ENCODE peak calls at places on chromosomes 1 and 21, in ten cellular contexts. J is adrenal gland; N is mucosa of descending colon; D is type B pancreatic cell; Z is tibial artery; M is HFFc6; O is CD14-positive monocyte; B is breast epithelium; I is CD8-positive, alpha-beta T cell; R is fibroblast of pulmonary artery. Y is an unnamed sample.

GRCh38 chr1:145961425-145962156 is 2.8 kb downstream of the ANKRD34A start:
- DNase-seq in R (no peak), D (no peak), M (peak), I (peak), O (peak), N (peak), Z (peak), J (peak), B (no peak), Y (no peak)

GRCh38 chr1:100921110-100921706 is 25.3 kb downstream of the SLC30A7 start:
- DNase-seq in R (peak), Z (no peak), N (no peak), D (no peak), J (no peak), M (peak), I (no peak), O (no peak), B (no peak), Y (no peak)

GRCh38 chr21:14926186-14926585 is 138.6 kb downstream of the NRIP1 start:
- DNase-seq in R (no peak), O (no peak), I (no peak), M (no peak), B (no peak), N (no peak), D (no peak), Z (no peak), J (no peak), Y (no peak)

GRCh38 chr1:24905979-24906720 is 23.9 kb downstream of the RUNX3 start:
- DNase-seq in I (no peak), R (no peak), B (peak), N (peak), J (no peak), O (peak), Z (peak), D (peak), M (no peak), Y (no peak)

GRCh38 chr21:29648710-29649240 is 291.0 kb downstream of the GRIK1 start:
- DNase-seq in R (no peak), B (no peak), D (no peak), I (no peak), N (no peak), Z (no peak), O (no peak), J (no peak), M (no peak), Y (no peak)

GRCh38 chr1:33441088-33441745 is 10.3 kb upstream of the PHC2 start:
- DNase-seq in R (no peak), B (no peak), I (no peak), D (no peak), O (no peak), Z (no peak), N (no peak), M (no peak), J (no peak), Y (no peak)

GRCh38 chr1:54547601-54548388 is at the start of gene ACOT11:
- DNase-seq in Z (peak), J (peak), I (no peak), N (peak), M (peak), B (no peak), O (no peak), D (peak), R (peak), Y (no peak)

GRCh38 chr1:15364740-15365139 is 44.9 kb upstream of the EFHD2 start:
- DNase-seq in Z (no peak), B (no peak), R (no peak), I (no peak), N (no peak), J (no peak), D (no peak), O (no peak), M (no peak), Y (no peak)

GRCh38 chr1:235901461-235901860 is 34.8 kb upstream of the LYST start:
- DNase-seq in J (no peak), R (peak), B (no peak), I (no peak), N (no peak), D (no peak), Z (no peak), M (peak), O (no peak), Y (no peak)

GRCh38 chr1:234393190-234393589 is 19.9 kb downstream of the COA6 start:
- DNase-seq in D (no peak), N (no peak), I (no peak), B (no peak), R (no peak), O (no peak), Z (no peak), J (no peak), M (no peak), Y (no peak)

GRCh38 chr1:161885013-161885412 is 118.9 kb downstream of the ATF6 start:
- DNase-seq in J (no peak), D (no peak), R (peak), O (no peak), N (no peak), M (peak), I (no peak), B (no peak), Z (no peak), Y (no peak)

GRCh38 chr21:25929859-25930520 is 195.2 kb downstream of the GABPA start:
- DNase-seq in O (no peak), N (no peak), M (peak), Z (no peak), I (no peak), J (no peak), R (peak), B (no peak), D (no peak), Y (no peak)

GRCh38 chr1:225745231-225745630 is 32.4 kb upstream of the SRP9 start:
- DNase-seq in Z (no peak), R (no peak), D (no peak), O (no peak), I (no peak), B (no peak), N (no peak), M (no peak), J (no peak), Y (no peak)

GRCh38 chr1:202280595-202280994 is 61.1 kb downstream of the UBE2T start:
- DNase-seq in M (no peak), J (no peak), B (no peak), Z (peak), D (no peak), R (no peak), O (peak), I (no peak), N (no peak), Y (no peak)

GRCh38 chr21:42684109-42684916 is 30.9 kb downstream of the PDE9A start:
- DNase-seq in R (no peak), J (no peak), Z (no peak), M (no peak), N (no peak), B (no peak), I (peak), O (no peak), D (no peak), Y (no peak)

GRCh38 chr1:180251526-180252305 is 21.7 kb downstream of the LHX4 start:
- DNase-seq in Z (peak), R (no peak), O (no peak), N (no peak), M (no peak), D (no peak), J (no peak), I (no peak), B (no peak), Y (no peak)

GRCh38 chr1:152983743-152984142 is at the start of gene SPRR1A:
- DNase-seq in Z (no peak), D (no peak), I (no peak), O (no peak), R (no peak), N (no peak), J (no peak), M (no peak), B (no peak), Y (no peak)

GRCh38 chr1:15038232-15039016 is 115.1 kb upstream of the TMEM51 start:
- DNase-seq in R (peak), B (no peak), N (no peak), Z (no peak), J (no peak), O (no peak), D (no peak), M (no peak), I (no peak), Y (no peak)

GRCh38 chr1:225710804-225711203 is 57.9 kb upstream of the ENAH start:
- DNase-seq in M (peak), J (no peak), I (no peak), Z (no peak), B (no peak), R (peak), D (no peak), O (no peak), N (no peak), Y (no peak)

GRCh38 chr1:81111818-81112217 is 688.9 kb upstream of the ADGRL2 start:
- DNase-seq in J (no peak), B (no peak), D (no peak), O (no peak), R (peak), I (no peak), Z (no peak), N (no peak), M (peak), Y (no peak)

GRCh38 chr1:205261946-205262668 is 34.4 kb downstream of the TMCC2 start:
- DNase-seq in R (peak), N (no peak), Z (no peak), O (no peak), M (peak), I (no peak), B (no peak), D (no peak), J (no peak), Y (no peak)

GRCh38 chr21:45404726-45405270 is at the start of gene COL18A1:
- DNase-seq in N (peak), J (peak), I (peak), O (no peak), Z (peak), D (no peak), R (peak), B (no peak), M (peak), Y (no peak)

GRCh38 chr1:226111109-226111864 is 48.8 kb downstream of the H3-3A start:
- DNase-seq in R (no peak), I (no peak), M (no peak), B (no peak), Z (no peak), D (no peak), O (no peak), N (no peak), J (no peak), Y (no peak)

GRCh38 chr1:9404117-9404516 is 111.4 kb downstream of the SPSB1 start:
- DNase-seq in B (no peak), D (no peak), N (no peak), O (no peak), Z (no peak), M (no peak), J (no peak), I (no peak), R (no peak), Y (no peak)

GRCh38 chr1:40478276-40478675 is 1.2 kb downstream of the ZFP69 start:
- DNase-seq in I (no peak), J (no peak), B (no peak), O (no peak), R (no peak), M (no peak), Z (no peak), N (no peak), D (no peak), Y (no peak)

GRCh38 chr21:42463861-42464515 is 32.0 kb downstream of the RSPH1 start:
- DNase-seq in I (peak), O (peak), M (no peak), Z (peak), R (peak), B (peak), D (no peak), N (peak), J (no peak), Y (no peak)

GRCh38 chr1:156399355-156400125 is 30.5 kb downstream of the RHBG start:
- DNase-seq in B (no peak), D (no peak), R (no peak), Z (no peak), M (no peak), N (no peak), J (no peak), O (no peak), I (no peak), Y (no peak)

GRCh38 chr1:6263716-6264115 is 2.8 kb upstream of the GPR153 start:
- DNase-seq in R (no peak), Z (no peak), O (no peak), I (no peak), J (no peak), N (no peak), B (no peak), D (no peak), M (no peak), Y (no peak)

GRCh38 chr1:114803001-114803400 is 22.5 kb upstream of the SIKE1 start:
- DNase-seq in N (no peak), J (no peak), R (no peak), M (no peak), I (no peak), D (no peak), B (no peak), Z (no peak), O (no peak), Y (no peak)

GRCh38 chr21:16198546-16198945 is 468.8 kb downstream of the USP25 start:
- DNase-seq in I (no peak), D (no peak), M (no peak), R (peak), Z (no peak), N (no peak), J (no peak), B (no peak), O (no peak), Y (no peak)

GRCh38 chr1:93681549-93682412 is at the start of gene BCAR3:
- DNase-seq in Z (peak), D (peak), O (no peak), J (peak), R (peak), B (peak), I (peak), M (peak), N (peak), Y (peak)

GRCh38 chr1:11364170-11364569 is 91.2 kb downstream of the UBIAD1 start:
- DNase-seq in D (no peak), N (no peak), O (no peak), Z (no peak), B (no peak), M (no peak), R (no peak), J (no peak), I (no peak), Y (no peak)
- TF ChIP-seq CTCF in D (peak), N (no peak), O (peak), Z (no peak), B (no peak), M (peak), R (no peak), J (no peak), I (no peak), Y (no peak)

DNA sequence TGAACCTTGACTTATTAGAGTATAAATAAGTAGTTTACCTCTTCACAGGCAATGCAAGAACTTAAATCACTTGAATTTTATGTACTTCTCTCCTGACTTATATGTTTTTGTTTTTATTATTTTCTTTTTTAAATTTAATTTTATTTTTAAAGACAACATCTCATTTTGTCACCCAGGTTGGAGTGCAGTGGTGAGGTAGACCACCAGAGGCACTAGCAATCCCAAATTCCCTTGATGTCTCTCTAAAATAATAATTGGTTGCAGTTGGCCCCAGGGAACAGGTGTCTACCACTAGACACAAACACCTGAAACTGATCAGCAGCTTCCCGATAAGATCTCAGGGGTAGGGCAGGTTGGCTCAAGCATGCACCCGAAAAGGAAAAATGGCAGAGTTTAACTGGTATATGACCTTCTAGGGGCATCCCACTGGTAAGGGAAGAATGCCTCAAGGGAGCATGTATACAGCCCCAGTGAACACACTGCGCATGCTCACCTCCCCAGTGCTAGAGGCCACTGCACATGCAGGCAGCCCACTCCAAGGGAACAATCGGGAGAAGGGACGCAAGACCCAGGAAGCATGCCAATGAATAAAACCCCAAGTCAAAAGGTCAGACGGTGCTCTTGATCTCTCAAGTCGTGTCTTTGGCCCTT is 14.6 kb downstream of the EXOC8 start:
- DNase-seq in N (no peak), R (no peak), J (no peak), B (no peak), M (no peak), Z (no peak), I (no peak), O (no peak), D (no peak), Y (peak)
- TF ChIP-seq CTCF in N (no peak), R (peak), J (no peak), B (no peak), M (peak), Z (no peak), I (no peak), O (peak), D (peak), Y (no peak)

GRCh38 chr21:26965567-26966359 is 1.1 kb downstream of the ADAMTS5 start:
- DNase-seq in M (no peak), N (peak), O (peak), R (no peak), J (peak), Z (peak), B (peak), D (peak), I (no peak), Y (peak)
- TF ChIP-seq CTCF in M (peak), N (no peak), O (peak), R (peak), J (no peak), Z (peak), B (peak), D (peak), I (no peak), Y (peak)

DNA sequence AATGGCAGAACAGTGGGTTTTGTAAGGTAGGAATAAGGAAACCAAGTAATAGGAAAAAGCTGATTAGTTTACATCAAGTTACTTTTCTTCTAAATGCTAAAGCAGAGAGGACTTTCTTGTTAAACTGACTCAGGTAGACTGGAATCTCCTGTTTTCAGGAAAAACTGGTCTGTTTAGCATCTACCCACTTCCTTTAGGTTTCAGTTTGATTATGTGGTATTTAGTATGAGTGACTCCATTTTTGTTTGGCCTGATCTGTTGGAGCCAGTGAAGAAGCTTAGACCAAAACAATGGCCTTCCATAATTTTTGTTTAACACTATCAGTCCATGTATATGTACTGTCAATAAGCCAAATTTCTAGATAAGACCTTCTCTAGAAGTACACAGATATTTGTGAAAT is 88.4 kb downstream of the EPB41 start:
- DNase-seq in N (no peak), R (no peak), J (no peak), I (no peak), Z (no peak), D (no peak), O (no peak), M (no peak), B (no peak), Y (no peak)
- TF ChIP-seq CTCF in N (no peak), R (no peak), J (no peak), I (no peak), Z (no peak), D (no peak), O (no peak), M (no peak), B (no peak), Y (no peak)

Y was measured in osteocyte.